ENCODE peak calls at places on chromosome 1, in four cellular contexts. One of them, this sample, is unnamed.

GRCh38 chr1:209688746-209689234 is 13.6 kb downstream of the G0S2 start:
- DNase-seq in H9: no peak
- DNase-seq in SW 1271: no peak
- DNase-seq in CD4-positive, alpha-beta T cell: no peak
- DNase-seq in this sample: no peak

GRCh38 chr1:91885716-91886506 is at the start of gene TGFBR3:
- DNase-seq in SW 1271: peak; percentile 75
- DNase-seq in H9: peak; percentile 81
- DNase-seq in CD4-positive, alpha-beta T cell: peak; percentile 58
- DNase-seq in this sample: peak; percentile 74

GRCh38 chr1:227487606-227488005 is 75.8 kb upstream of the ZNF678 start:
- DNase-seq in H9: no peak
- DNase-seq in SW 1271: no peak
- DNase-seq in CD4-positive, alpha-beta T cell: no peak
- DNase-seq in this sample: no peak

GRCh38 chr1:236063919-236064673 is 794 bp downstream of the NID1 start:
- DNase-seq in H9: peak; percentile 47
- DNase-seq in SW 1271: no peak
- DNase-seq in CD4-positive, alpha-beta T cell: no peak
- DNase-seq in this sample: peak; percentile 13

GRCh38 chr1:193326296-193326695 is 139.9 kb upstream of the B3GALT2 start:
- DNase-seq in H9: no peak
- DNase-seq in SW 1271: no peak
- DNase-seq in CD4-positive, alpha-beta T cell: no peak
- DNase-seq in this sample: no peak

GRCh38 chr1:7421471-7422075 is 349.5 kb upstream of the VAMP3 start:
- DNase-seq in CD4-positive, alpha-beta T cell: no peak
- DNase-seq in H9: no peak
- DNase-seq in SW 1271: no peak
- DNase-seq in this sample: no peak

GRCh38 chr1:67688526-67689219 is 3.7 kb downstream of the GADD45A start:
- DNase-seq in CD4-positive, alpha-beta T cell: no peak
- DNase-seq in SW 1271: no peak
- DNase-seq in H9: no peak
- DNase-seq in this sample: no peak

GRCh38 chr1:158095737-158096335 is 84.9 kb upstream of the CD1D start:
- DNase-seq in H9: peak; percentile 75
- DNase-seq in SW 1271: no peak
- DNase-seq in CD4-positive, alpha-beta T cell: no peak
- DNase-seq in this sample: no peak

GRCh38 chr1:121458291-121459048 is 273.7 kb downstream of the SRGAP2C start:
- DNase-seq in SW 1271: no peak
- DNase-seq in H9: no peak
- DNase-seq in CD4-positive, alpha-beta T cell: no peak
- DNase-seq in this sample: no peak

GRCh38 chr1:111604931-111605330 is 14.7 kb upstream of the RAP1A start:
- DNase-seq in H9: no peak
- DNase-seq in CD4-positive, alpha-beta T cell: no peak
- DNase-seq in SW 1271: no peak
- DNase-seq in this sample: no peak

GRCh38 chr1:75677443-75677842 is 47.1 kb upstream of the ACADM start:
- DNase-seq in CD4-positive, alpha-beta T cell: no peak
- DNase-seq in H9: no peak
- DNase-seq in SW 1271: no peak
- DNase-seq in this sample: no peak

GRCh38 chr1:2526824-2527552 is 592 bp upstream of the PANK4 start:
- DNase-seq in CD4-positive, alpha-beta T cell: no peak
- DNase-seq in SW 1271: no peak
- DNase-seq in H9: no peak
- DNase-seq in this sample: peak; percentile 48

GRCh38 chr1:25837253-25837875 is 17.6 kb downstream of the MTFR1L start:
- DNase-seq in CD4-positive, alpha-beta T cell: no peak
- DNase-seq in SW 1271: peak; percentile 10
- DNase-seq in H9: no peak
- DNase-seq in this sample: no peak

GRCh38 chr1:202076050-202076511 is 46.6 kb upstream of the GPR37L1 start:
- DNase-seq in H9: no peak
- DNase-seq in SW 1271: no peak
- DNase-seq in CD4-positive, alpha-beta T cell: no peak
- DNase-seq in this sample: no peak

This sample was measured in activated T-cell treated with anti-CD3 and anti-CD28 coated beads, Interleukin-2, amount 50 U/mL, for 4 hours.